ENCODE peak calls at places on chromosomes 1 and 21, in ten cellular contexts. V is stimulated activated CD4-positive, alpha-beta T cell treated with anti-CD3 and anti-CD28 coated beads, Interleukin-4, amount 100 ng/mL, for 48 hours; W is NCI-H1694 treated with DMSO at 0.1 percent for 48 hours; Y is activated gamma-delta T cell; J is C1 segment of cervical spinal cord; O is AG08396; Q is NCI-H2029 treated with DMSO at 0.1 percent for 48 hours; N is pulmonary artery endothelial cell; L is iPS DF 6.9; X is DMS79 treated with DMSO at 0.1 percent for 48 hours. H is an unnamed sample.

GRCh38 chr1:243263824-243264223 is 8.0 kb downstream of the SDCCAG8 start:
- DNase-seq in V (no peak), W (no peak), Y (no peak), J (no peak), O (no peak), Q (no peak), N (no peak), L (no peak), X (no peak), H (no peak)

GRCh38 chr1:162928141-162928540 is 67.2 kb upstream of the CCDC190 start:
- DNase-seq in V (no peak), W (no peak), Y (no peak), J (no peak), O (no peak), Q (no peak), N (no peak), L (no peak), X (no peak), H (no peak)

GRCh38 chr21:39003982-39004775 is 179.1 kb downstream of the PSMG1 start:
- DNase-seq in V (no peak), W (no peak), Y (no peak), J (no peak), O (peak), Q (peak), N (peak), L (no peak), X (no peak), H (no peak)

GRCh38 chr21:41929248-41929647 is 24.6 kb downstream of the C2CD2 start:
- DNase-seq in V (no peak), W (no peak), Y (no peak), J (no peak), O (no peak), Q (no peak), N (no peak), L (no peak), X (no peak), H (no peak)

GRCh38 chr1:229011022-229011421 is 259.9 kb upstream of the RAB4A start:
- DNase-seq in V (no peak), W (no peak), Y (no peak), J (no peak), O (no peak), Q (peak), N (no peak), L (no peak), X (no peak), H (no peak)

GRCh38 chr1:107748529-107748928 is 216.5 kb downstream of the VAV3 start:
- DNase-seq in V (no peak), W (peak), Y (no peak), J (no peak), O (no peak), Q (no peak), N (no peak), L (no peak), X (peak), H (no peak)

GRCh38 chr1:156244126-156244525 is 2.1 kb downstream of the BGLAP start:
- DNase-seq in V (no peak), W (no peak), Y (no peak), J (no peak), O (no peak), Q (no peak), N (no peak), L (no peak), X (no peak), H (no peak)

GRCh38 chr1:27418326-27418761 is 25.9 kb downstream of the GPR3 start:
- DNase-seq in V (peak), W (no peak), Y (no peak), J (peak), O (peak), Q (no peak), N (peak), L (no peak), X (no peak), H (peak)

GRCh38 chr21:28521932-28522826 is 470.5 kb downstream of the LTN1 start:
- DNase-seq in V (no peak), W (no peak), Y (no peak), J (no peak), O (peak), Q (no peak), N (peak), L (peak), X (no peak), H (no peak)

GRCh38 chr1:156711011-156711817 is 5.8 kb upstream of the CRABP2 start:
- DNase-seq in V (no peak), W (no peak), Y (no peak), J (no peak), O (no peak), Q (no peak), N (no peak), L (no peak), X (no peak), H (no peak)

GRCh38 chr1:115557715-115558114 is 84.1 kb upstream of the VANGL1 start:
- DNase-seq in V (no peak), W (no peak), Y (no peak), J (no peak), O (peak), Q (no peak), N (no peak), L (no peak), X (no peak), H (no peak)

GRCh38 chr1:230176871-230177411 is 109.9 kb downstream of the GALNT2 start:
- DNase-seq in V (no peak), W (peak), Y (no peak), J (no peak), O (peak), Q (no peak), N (no peak), L (no peak), X (no peak), H (peak)

GRCh38 chr21:31108969-31109368 is 70.7 kb upstream of the KRTAP19-8 start:
- DNase-seq in V (no peak), W (peak), Y (no peak), J (no peak), O (no peak), Q (no peak), N (no peak), L (no peak), X (no peak), H (no peak)

GRCh38 chr1:245326396-245326795 is 171.6 kb downstream of the KIF26B start:
- DNase-seq in V (no peak), W (no peak), Y (no peak), J (no peak), O (no peak), Q (no peak), N (no peak), L (no peak), X (no peak), H (no peak)

GRCh38 chr1:196997428-196997827 is 20.1 kb downstream of the CFHR5 start:
- DNase-seq in V (no peak), W (no peak), Y (no peak), J (no peak), O (peak), Q (no peak), N (no peak), L (no peak), X (no peak), H (no peak)

GRCh38 chr1:116724765-116725375 is 29.4 kb upstream of the CD2 start:
- DNase-seq in V (peak), W (peak), Y (no peak), J (no peak), O (peak), Q (peak), N (peak), L (peak), X (peak), H (no peak)

GRCh38 chr21:41403966-41404365 is 22.1 kb upstream of the MX1 start:
- DNase-seq in V (no peak), W (no peak), Y (no peak), J (no peak), O (no peak), Q (no peak), N (no peak), L (no peak), X (no peak), H (no peak)

GRCh38 chr1:234103198-234103597 is 198.7 kb downstream of the SLC35F3 start:
- DNase-seq in V (no peak), W (no peak), Y (no peak), J (no peak), O (no peak), Q (no peak), N (no peak), L (no peak), X (no peak), H (no peak)

GRCh38 chr1:100860397-100860991 is 34.1 kb downstream of the EXTL2 start:
- DNase-seq in V (no peak), W (no peak), Y (no peak), J (no peak), O (no peak), Q (no peak), N (peak), L (no peak), X (no peak), H (no peak)

GRCh38 chr1:10953505-10954193 is 58.8 kb upstream of the TARDBP start:
- DNase-seq in V (no peak), W (no peak), Y (no peak), J (no peak), O (no peak), Q (no peak), N (no peak), L (no peak), X (no peak), H (no peak)

H was measured in gastrocnemius medialis.